ENCODE peak calls at places on chromosomes 12 and 14, in four cellular contexts. X is astrocyte, O is PC-9, A is DND-41. L is an unnamed sample.
A peak's percentile ranks its signal among the peaks of the same experiment; 100 is the strongest.

GRCh38 chr14:76954371-76954770 is 74.1 kb downstream of the IRF2BPL start:
- DNase-seq in X (no peak), O (no peak), A (no peak), L (no peak)

GRCh38 chr12:74490390-74491064 is 47.1 kb upstream of the ATXN7L3B start:
- DNase-seq in X (no peak), O (no peak), A (peak; percentile 11), L (no peak)

GRCh38 chr14:74552623-74553022 is 59.1 kb downstream of the ISCA2 start:
- DNase-seq in X (no peak), O (no peak), A (no peak), L (peak; percentile 28)

GRCh38 chr14:58072288-58073071 is 79.5 kb downstream of the ARMH4 start:
- DNase-seq in X (peak; percentile 49), O (no peak), A (peak; percentile 60), L (peak; percentile 59)

GRCh38 chr14:59897757-59898383 is 22.1 kb upstream of the LRRC9 start:
- DNase-seq in X (peak; percentile 4), O (no peak), A (no peak), L (peak; percentile 6)

GRCh38 chr14:90883782-90884181 is 67.6 kb upstream of the TTC7B start:
- DNase-seq in X (peak; percentile 17), O (no peak), A (no peak), L (peak; percentile 35)

GRCh38 chr12:20364501-20364900 is 3.8 kb upstream of the PDE3A start:
- DNase-seq in X (no peak), O (no peak), A (no peak), L (no peak)

GRCh38 chr12:111937429-111937828 is 75.5 kb downstream of the TMEM116 start:
- DNase-seq in X (peak; percentile 54), O (no peak), A (no peak), L (peak; percentile 65)

GRCh38 chr12:46556105-46556559 is 183.6 kb upstream of the SLC38A2 start:
- DNase-seq in X (peak; percentile 99), O (peak; percentile 94), A (no peak), L (peak; percentile 98)

GRCh38 chr14:95220663-95221231 is 63.4 kb upstream of the DICER1 start:
- DNase-seq in X (peak; percentile 84), O (no peak), A (no peak), L (peak; percentile 87)

GRCh38 chr12:93254911-93255310 is 122.8 kb upstream of the NUDT4 start:
- DNase-seq in X (no peak), O (no peak), A (no peak), L (no peak)

GRCh38 chr12:131052063-131052781 is 98.5 kb downstream of the ADGRD1 start:
- DNase-seq in X (no peak), O (no peak), A (no peak), L (no peak)

GRCh38 chr12:108713471-108713870 is 17.8 kb downstream of the CORO1C start:
- DNase-seq in X (no peak), O (no peak), A (no peak), L (no peak)

GRCh38 chr12:132771126-132771838 is 9.7 kb upstream of the ANKLE2 start:
- DNase-seq in X (no peak), O (no peak), A (no peak), L (peak; percentile 18)

GRCh38 chr14:90489916-90490726 is 93.3 kb downstream of the CALM1 start:
- DNase-seq in X (peak; percentile 15), O (no peak), A (no peak), L (peak; percentile 24)

GRCh38 chr12:49348781-49349180 is 2.1 kb downstream of the DNAJC22 start:
- DNase-seq in X (no peak), O (no peak), A (no peak), L (no peak)

GRCh38 chr12:49345048-49345839 is 1.4 kb upstream of the DNAJC22 start:
- DNase-seq in X (no peak), O (no peak), A (no peak), L (no peak)

GRCh38 chr12:49347307-49348237 is 884 bp downstream of the DNAJC22 start:
- DNase-seq in X (peak; percentile 81), O (no peak), A (peak; percentile 82), L (peak; percentile 89)

GRCh38 chr12:49345840-49346658 is 639 bp upstream of the DNAJC22 start:
- DNase-seq in X (no peak), O (no peak), A (no peak), L (no peak)

DNA sequence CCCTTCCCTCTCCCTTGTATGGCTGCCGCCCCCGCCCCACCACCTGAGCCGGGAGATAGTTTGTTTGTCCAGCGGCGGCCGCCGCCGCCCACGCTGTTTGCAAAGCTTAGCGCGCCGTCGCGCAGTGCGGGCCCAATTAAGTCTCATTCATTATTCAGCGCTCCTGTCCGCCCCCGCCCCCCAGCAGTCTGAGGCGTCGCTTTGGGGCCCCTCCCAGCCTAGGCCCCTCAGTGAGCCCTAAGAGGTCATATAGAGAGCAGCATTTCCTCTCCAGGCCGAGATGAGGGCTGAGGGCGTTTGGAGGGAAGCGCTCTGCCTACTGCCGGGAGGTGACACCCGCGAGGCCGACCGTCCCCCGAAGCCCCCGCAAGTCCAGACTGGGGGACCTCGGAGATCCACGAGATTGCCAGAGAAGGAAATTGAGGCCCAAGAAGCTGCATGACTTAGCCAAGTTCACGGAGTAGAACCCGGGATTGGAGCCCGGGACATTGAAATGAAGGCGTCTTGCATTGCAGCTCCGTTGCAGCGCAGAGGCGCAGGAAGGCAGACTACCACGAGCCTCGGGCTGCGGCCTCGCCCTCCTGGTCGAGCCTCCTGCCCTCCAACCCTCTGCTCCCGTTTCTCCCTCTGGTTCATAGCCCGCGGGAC is at the start of gene DNAJC22:
- DNase-seq in X (no peak), O (no peak), A (no peak), L (peak; percentile 27)
- TF ChIP-seq EZH2 in X (no peak), O (peak; percentile 97), A (no peak), L (peak; percentile 58)

GRCh38 chr12:54038260-54038759 is 5.5 kb downstream of the HOXC5 start:
- DNase-seq in X (no peak), O (no peak), A (no peak), L (no peak)
- TF ChIP-seq EZH2 in X (no peak), O (no peak), A (no peak), L (no peak)

GRCh38 chr14:83607682-83608081 is 1922.3 kb upstream of the FLRT2 start:
- DNase-seq in X (no peak), O (no peak), A (no peak), L (no peak)

DNA sequence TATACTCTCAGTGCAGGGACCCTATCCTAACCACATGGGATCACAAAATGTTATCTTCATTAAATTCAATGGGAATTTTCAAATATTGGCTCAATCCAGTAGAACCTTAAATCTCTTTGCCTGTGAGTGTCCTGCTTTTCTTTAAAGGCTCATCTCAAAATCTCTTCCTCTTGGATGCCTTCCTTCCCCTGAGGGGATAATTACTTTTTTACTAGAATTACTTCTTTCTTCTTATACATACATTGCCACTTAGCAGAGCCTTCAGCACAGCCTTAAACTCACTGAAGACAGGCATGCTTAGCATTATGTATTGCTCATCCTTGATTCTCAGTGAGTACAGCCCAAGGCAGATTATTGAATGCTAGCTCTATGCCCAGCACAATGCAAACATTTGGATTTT is 1918.0 kb upstream of the FLRT2 start:
- DNase-seq in X (no peak), O (no peak), A (no peak), L (no peak)
- TF ChIP-seq EZH2 in X (no peak), O (no peak), A (no peak), L (no peak)

DNA sequence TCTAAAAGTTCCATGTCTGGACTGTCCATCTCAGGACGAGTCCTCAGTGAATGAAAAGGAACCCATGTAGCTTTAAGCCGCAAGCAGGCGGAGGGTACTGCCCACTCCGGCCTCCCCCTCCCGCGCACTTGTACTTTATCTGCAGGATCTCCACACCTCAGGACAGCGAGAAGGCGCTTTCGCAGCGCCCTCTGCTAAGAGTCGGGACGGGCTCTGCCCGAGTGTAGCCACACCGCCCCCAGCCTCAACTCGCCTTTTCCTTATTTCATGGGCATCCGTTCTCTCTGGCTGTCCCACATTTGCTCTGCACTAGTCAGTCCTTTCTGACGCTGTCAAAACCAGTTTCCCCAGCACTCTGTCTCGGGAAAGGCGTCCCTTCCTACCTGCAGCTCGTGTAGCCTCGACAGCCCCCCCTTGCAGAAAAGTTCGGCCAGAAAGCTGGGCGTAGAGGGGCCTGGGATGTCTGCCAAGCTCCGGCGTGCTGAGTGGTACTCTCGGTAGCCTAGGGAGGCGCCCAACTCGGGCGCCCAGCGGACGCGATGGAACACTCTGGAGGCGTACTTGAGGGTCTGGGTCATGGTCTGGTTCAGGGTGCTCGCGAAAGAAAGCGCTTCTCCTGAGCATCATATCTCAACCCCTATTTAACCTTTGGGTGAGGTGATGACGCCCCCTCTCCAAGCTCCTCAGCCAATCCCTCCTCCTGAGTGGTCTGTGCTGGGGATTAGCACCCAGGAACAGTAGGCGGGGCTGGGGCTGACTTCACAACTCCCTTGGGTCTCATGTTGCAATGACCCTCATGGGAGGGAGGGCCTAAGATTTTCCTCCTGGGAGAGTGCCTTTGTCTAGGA is at the start of gene CYP27B1:
- DNase-seq in X (no peak), O (no peak), A (no peak), L (peak; percentile 33)
- TF ChIP-seq EZH2 in X (no peak), O (no peak), A (no peak), L (no peak)

DNA sequence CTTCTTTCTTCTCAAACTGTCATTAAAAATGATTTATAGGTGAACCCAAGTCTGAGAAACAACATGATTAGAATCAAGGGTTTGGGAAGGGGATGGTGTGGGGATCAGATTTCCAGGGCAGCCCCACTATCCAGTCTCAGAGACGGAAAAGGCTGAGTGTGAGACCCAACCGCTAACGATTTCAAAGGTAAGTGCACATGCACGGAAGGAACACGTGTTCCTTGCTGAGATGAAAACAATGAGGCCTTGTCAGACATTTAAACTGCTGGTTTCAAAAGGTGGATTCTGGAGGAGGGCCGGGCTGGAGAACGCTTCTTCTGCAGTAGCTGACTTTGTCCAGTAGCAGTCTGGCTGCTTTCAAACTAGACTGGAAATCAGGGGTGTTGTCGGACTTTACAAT is 498.3 kb upstream of the TBX3 start:
- DNase-seq in X (no peak), O (no peak), A (no peak), L (no peak)
- TF ChIP-seq EZH2 in X (no peak), O (no peak), A (no peak), L (no peak)

DNA sequence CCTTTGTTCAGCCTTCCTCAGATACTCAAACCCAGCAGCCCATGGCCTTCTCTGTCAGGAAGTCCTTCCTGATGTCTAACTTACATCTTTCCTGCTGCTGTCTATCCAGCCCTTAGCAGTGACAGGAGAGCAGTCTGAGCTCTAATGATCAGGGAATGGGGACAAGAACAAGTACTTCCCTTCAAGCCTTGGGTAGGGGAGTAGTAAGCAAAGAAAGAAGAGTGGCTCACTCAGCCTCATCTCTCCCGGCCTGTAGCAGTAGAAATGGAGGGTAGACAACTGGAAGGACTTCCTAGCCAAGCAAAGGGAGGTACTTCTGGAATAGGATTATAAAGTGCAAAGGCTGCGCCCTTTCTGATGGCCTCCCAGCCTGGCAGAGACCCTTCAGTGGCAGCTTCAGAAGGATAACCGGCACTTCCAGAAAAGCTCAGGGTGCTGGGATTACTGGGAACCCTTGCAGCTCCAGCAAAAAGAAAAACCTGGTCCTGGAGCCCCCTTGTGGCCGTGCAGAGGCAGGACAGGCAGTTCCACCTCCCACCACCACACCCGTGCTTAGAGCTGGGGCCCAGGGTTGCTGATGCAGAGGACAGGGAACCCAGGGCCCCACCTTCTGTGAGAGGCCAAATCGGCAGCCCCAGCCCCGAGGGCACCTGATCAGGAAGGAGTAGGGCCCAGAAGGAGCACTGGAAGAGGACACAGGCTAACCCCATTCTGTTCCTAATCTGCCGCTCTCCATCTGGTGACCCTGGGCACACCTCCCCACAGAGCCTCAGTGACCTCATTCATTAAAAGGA is 12.4 kb upstream of the SMUG1 start:
- DNase-seq in X (peak; percentile 22), O (peak; percentile 52), A (peak; percentile 71), L (peak; percentile 76)
- TF ChIP-seq EZH2 in X (peak; percentile 50), O (no peak), A (no peak), L (no peak)

GRCh38 chr14:26934151-26934550 is 336.3 kb upstream of the NOVA1 start:
- DNase-seq in X (no peak), O (no peak), A (no peak), L (no peak)
- TF ChIP-seq EZH2 in X (no peak), O (no peak), A (no peak), L (no peak)